ENCODE peak calls at places on chromosomes 11 and 22, in eight cellular contexts. One of them, this sample, is unnamed.

GRCh38 chr22:24405631-24406321 is 21.6 kb upstream of the ADORA2A start:
- DNase-seq in GM23338: no peak
- DNase-seq in activated CD4-positive, alpha-beta T cell treated with anti-CD3 and anti-CD28 coated beads, Interleukin-2, amount 50 U/mL, for 24 hours: no peak
- DNase-seq in stimulated activated CD4-positive, alpha-beta T cell treated with anti-CD3 and anti-CD28 coated beads, TNF-alpha, amount 100 ng/mL, for 1 hour: no peak
- DNase-seq in sigmoid colon: no peak
- DNase-seq in vagina: no peak
- DNase-seq in activated T-helper 9 cell treated with anti-CD3 and anti-CD28 coated beads, Interleukin-2, amount 50 U/mL, for 16 hours: no peak
- DNase-seq in OCI-M1: no peak
- DNase-seq in this sample: no peak

GRCh38 chr22:46450931-46451660 is 86.3 kb downstream of the CELSR1 start:
- DNase-seq in GM23338: no peak
- DNase-seq in activated CD4-positive, alpha-beta T cell treated with anti-CD3 and anti-CD28 coated beads, Interleukin-2, amount 50 U/mL, for 24 hours: no peak
- DNase-seq in stimulated activated CD4-positive, alpha-beta T cell treated with anti-CD3 and anti-CD28 coated beads, TNF-alpha, amount 100 ng/mL, for 1 hour: no peak
- DNase-seq in sigmoid colon: no peak
- DNase-seq in vagina: no peak
- DNase-seq in activated T-helper 9 cell treated with anti-CD3 and anti-CD28 coated beads, Interleukin-2, amount 50 U/mL, for 16 hours: no peak
- DNase-seq in OCI-M1: no peak
- DNase-seq in this sample: no peak

GRCh38 chr11:81359476-81359875 is 1374.2 kb downstream of the FAM181B start:
- DNase-seq in GM23338: no peak
- DNase-seq in activated CD4-positive, alpha-beta T cell treated with anti-CD3 and anti-CD28 coated beads, Interleukin-2, amount 50 U/mL, for 24 hours: no peak
- DNase-seq in stimulated activated CD4-positive, alpha-beta T cell treated with anti-CD3 and anti-CD28 coated beads, TNF-alpha, amount 100 ng/mL, for 1 hour: no peak
- DNase-seq in sigmoid colon: no peak
- DNase-seq in vagina: no peak
- DNase-seq in activated T-helper 9 cell treated with anti-CD3 and anti-CD28 coated beads, Interleukin-2, amount 50 U/mL, for 16 hours: no peak
- DNase-seq in OCI-M1: no peak
- DNase-seq in this sample: no peak

GRCh38 chr11:57403176-57404147 is 13.0 kb upstream of the PRG2 start:
- DNase-seq in GM23338: no peak
- DNase-seq in activated CD4-positive, alpha-beta T cell treated with anti-CD3 and anti-CD28 coated beads, Interleukin-2, amount 50 U/mL, for 24 hours: no peak
- DNase-seq in stimulated activated CD4-positive, alpha-beta T cell treated with anti-CD3 and anti-CD28 coated beads, TNF-alpha, amount 100 ng/mL, for 1 hour: no peak
- DNase-seq in sigmoid colon: no peak
- DNase-seq in vagina: no peak
- DNase-seq in activated T-helper 9 cell treated with anti-CD3 and anti-CD28 coated beads, Interleukin-2, amount 50 U/mL, for 16 hours: no peak
- DNase-seq in OCI-M1: no peak
- DNase-seq in this sample: no peak

GRCh38 chr11:34599406-34599901 is 21.4 kb upstream of the EHF start:
- DNase-seq in GM23338: no peak
- DNase-seq in activated CD4-positive, alpha-beta T cell treated with anti-CD3 and anti-CD28 coated beads, Interleukin-2, amount 50 U/mL, for 24 hours: no peak
- DNase-seq in stimulated activated CD4-positive, alpha-beta T cell treated with anti-CD3 and anti-CD28 coated beads, TNF-alpha, amount 100 ng/mL, for 1 hour: no peak
- DNase-seq in sigmoid colon: no peak
- DNase-seq in vagina: no peak
- DNase-seq in activated T-helper 9 cell treated with anti-CD3 and anti-CD28 coated beads, Interleukin-2, amount 50 U/mL, for 16 hours: no peak
- DNase-seq in OCI-M1: peak; percentile 46
- DNase-seq in this sample: no peak

GRCh38 chr22:23196165-23196564 is 15.9 kb downstream of the BCR start:
- DNase-seq in GM23338: no peak
- DNase-seq in activated CD4-positive, alpha-beta T cell treated with anti-CD3 and anti-CD28 coated beads, Interleukin-2, amount 50 U/mL, for 24 hours: no peak
- DNase-seq in stimulated activated CD4-positive, alpha-beta T cell treated with anti-CD3 and anti-CD28 coated beads, TNF-alpha, amount 100 ng/mL, for 1 hour: no peak
- DNase-seq in sigmoid colon: no peak
- DNase-seq in vagina: no peak
- DNase-seq in activated T-helper 9 cell treated with anti-CD3 and anti-CD28 coated beads, Interleukin-2, amount 50 U/mL, for 16 hours: no peak
- DNase-seq in OCI-M1: no peak
- DNase-seq in this sample: no peak

GRCh38 chr11:68841718-68842426 is at the start of gene CPT1A:
- DNase-seq in GM23338: peak; percentile 78
- DNase-seq in activated CD4-positive, alpha-beta T cell treated with anti-CD3 and anti-CD28 coated beads, Interleukin-2, amount 50 U/mL, for 24 hours: peak; percentile 30
- DNase-seq in stimulated activated CD4-positive, alpha-beta T cell treated with anti-CD3 and anti-CD28 coated beads, TNF-alpha, amount 100 ng/mL, for 1 hour: no peak
- DNase-seq in sigmoid colon: peak; percentile 90
- DNase-seq in vagina: no peak
- DNase-seq in activated T-helper 9 cell treated with anti-CD3 and anti-CD28 coated beads, Interleukin-2, amount 50 U/mL, for 16 hours: peak; percentile 62
- DNase-seq in OCI-M1: peak; percentile 97
- DNase-seq in this sample: peak; percentile 54

GRCh38 chr11:82229346-82229745 is 504.3 kb downstream of the FAM181B start:
- DNase-seq in GM23338: peak; percentile 71
- DNase-seq in activated CD4-positive, alpha-beta T cell treated with anti-CD3 and anti-CD28 coated beads, Interleukin-2, amount 50 U/mL, for 24 hours: no peak
- DNase-seq in stimulated activated CD4-positive, alpha-beta T cell treated with anti-CD3 and anti-CD28 coated beads, TNF-alpha, amount 100 ng/mL, for 1 hour: no peak
- DNase-seq in sigmoid colon: no peak
- DNase-seq in vagina: no peak
- DNase-seq in activated T-helper 9 cell treated with anti-CD3 and anti-CD28 coated beads, Interleukin-2, amount 50 U/mL, for 16 hours: no peak
- DNase-seq in OCI-M1: peak; percentile 83
- DNase-seq in this sample: no peak

GRCh38 chr11:115607621-115608191 is 103.5 kb upstream of the CADM1 start:
- DNase-seq in GM23338: no peak
- DNase-seq in activated CD4-positive, alpha-beta T cell treated with anti-CD3 and anti-CD28 coated beads, Interleukin-2, amount 50 U/mL, for 24 hours: no peak
- DNase-seq in stimulated activated CD4-positive, alpha-beta T cell treated with anti-CD3 and anti-CD28 coated beads, TNF-alpha, amount 100 ng/mL, for 1 hour: no peak
- DNase-seq in sigmoid colon: no peak
- DNase-seq in vagina: no peak
- DNase-seq in activated T-helper 9 cell treated with anti-CD3 and anti-CD28 coated beads, Interleukin-2, amount 50 U/mL, for 16 hours: no peak
- DNase-seq in OCI-M1: no peak
- DNase-seq in this sample: no peak

GRCh38 chr11:103322861-103323260 is 213.6 kb downstream of the DYNC2H1 start:
- DNase-seq in GM23338: no peak
- DNase-seq in activated CD4-positive, alpha-beta T cell treated with anti-CD3 and anti-CD28 coated beads, Interleukin-2, amount 50 U/mL, for 24 hours: no peak
- DNase-seq in stimulated activated CD4-positive, alpha-beta T cell treated with anti-CD3 and anti-CD28 coated beads, TNF-alpha, amount 100 ng/mL, for 1 hour: no peak
- DNase-seq in sigmoid colon: no peak
- DNase-seq in vagina: no peak
- DNase-seq in activated T-helper 9 cell treated with anti-CD3 and anti-CD28 coated beads, Interleukin-2, amount 50 U/mL, for 16 hours: no peak
- DNase-seq in OCI-M1: no peak
- DNase-seq in this sample: no peak

GRCh38 chr22:44752285-44753188 is at the start of gene ARHGAP8:
- DNase-seq in GM23338: peak; percentile 85
- DNase-seq in activated CD4-positive, alpha-beta T cell treated with anti-CD3 and anti-CD28 coated beads, Interleukin-2, amount 50 U/mL, for 24 hours: no peak
- DNase-seq in stimulated activated CD4-positive, alpha-beta T cell treated with anti-CD3 and anti-CD28 coated beads, TNF-alpha, amount 100 ng/mL, for 1 hour: no peak
- DNase-seq in sigmoid colon: no peak
- DNase-seq in vagina: no peak
- DNase-seq in activated T-helper 9 cell treated with anti-CD3 and anti-CD28 coated beads, Interleukin-2, amount 50 U/mL, for 16 hours: no peak
- DNase-seq in OCI-M1: no peak
- DNase-seq in this sample: no peak

GRCh38 chr22:21965762-21966288 is 13.2 kb upstream of the PPM1F start:
- DNase-seq in GM23338: no peak
- DNase-seq in activated CD4-positive, alpha-beta T cell treated with anti-CD3 and anti-CD28 coated beads, Interleukin-2, amount 50 U/mL, for 24 hours: no peak
- DNase-seq in stimulated activated CD4-positive, alpha-beta T cell treated with anti-CD3 and anti-CD28 coated beads, TNF-alpha, amount 100 ng/mL, for 1 hour: no peak
- DNase-seq in sigmoid colon: no peak
- DNase-seq in vagina: no peak
- DNase-seq in activated T-helper 9 cell treated with anti-CD3 and anti-CD28 coated beads, Interleukin-2, amount 50 U/mL, for 16 hours: no peak
- DNase-seq in OCI-M1: no peak
- DNase-seq in this sample: no peak

GRCh38 chr11:96157517-96157873 is 185.5 kb downstream of the MAML2 start:
- DNase-seq in GM23338: no peak
- DNase-seq in activated CD4-positive, alpha-beta T cell treated with anti-CD3 and anti-CD28 coated beads, Interleukin-2, amount 50 U/mL, for 24 hours: no peak
- DNase-seq in stimulated activated CD4-positive, alpha-beta T cell treated with anti-CD3 and anti-CD28 coated beads, TNF-alpha, amount 100 ng/mL, for 1 hour: no peak
- DNase-seq in sigmoid colon: no peak
- DNase-seq in vagina: no peak
- DNase-seq in activated T-helper 9 cell treated with anti-CD3 and anti-CD28 coated beads, Interleukin-2, amount 50 U/mL, for 16 hours: no peak
- DNase-seq in OCI-M1: no peak
- DNase-seq in this sample: no peak

GRCh38 chr11:119318240-119319135 is 1.6 kb upstream of the MCAM start:
- DNase-seq in GM23338: peak; percentile 76
- DNase-seq in activated CD4-positive, alpha-beta T cell treated with anti-CD3 and anti-CD28 coated beads, Interleukin-2, amount 50 U/mL, for 24 hours: no peak
- DNase-seq in stimulated activated CD4-positive, alpha-beta T cell treated with anti-CD3 and anti-CD28 coated beads, TNF-alpha, amount 100 ng/mL, for 1 hour: no peak
- DNase-seq in sigmoid colon: peak; percentile 87
- DNase-seq in vagina: no peak
- DNase-seq in activated T-helper 9 cell treated with anti-CD3 and anti-CD28 coated beads, Interleukin-2, amount 50 U/mL, for 16 hours: no peak
- DNase-seq in OCI-M1: no peak
- DNase-seq in this sample: no peak

GRCh38 chr11:79304599-79305212 is 136.1 kb downstream of the TENM4 start:
- DNase-seq in GM23338: no peak
- DNase-seq in activated CD4-positive, alpha-beta T cell treated with anti-CD3 and anti-CD28 coated beads, Interleukin-2, amount 50 U/mL, for 24 hours: no peak
- DNase-seq in stimulated activated CD4-positive, alpha-beta T cell treated with anti-CD3 and anti-CD28 coated beads, TNF-alpha, amount 100 ng/mL, for 1 hour: no peak
- DNase-seq in sigmoid colon: no peak
- DNase-seq in vagina: no peak
- DNase-seq in activated T-helper 9 cell treated with anti-CD3 and anti-CD28 coated beads, Interleukin-2, amount 50 U/mL, for 16 hours: no peak
- DNase-seq in OCI-M1: peak; percentile 51
- DNase-seq in this sample: no peak

GRCh38 chr11:106961518-106961917 is 56.8 kb downstream of the GUCY1A2 start:
- DNase-seq in GM23338: no peak
- DNase-seq in activated CD4-positive, alpha-beta T cell treated with anti-CD3 and anti-CD28 coated beads, Interleukin-2, amount 50 U/mL, for 24 hours: no peak
- DNase-seq in stimulated activated CD4-positive, alpha-beta T cell treated with anti-CD3 and anti-CD28 coated beads, TNF-alpha, amount 100 ng/mL, for 1 hour: no peak
- DNase-seq in sigmoid colon: no peak
- DNase-seq in vagina: no peak
- DNase-seq in activated T-helper 9 cell treated with anti-CD3 and anti-CD28 coated beads, Interleukin-2, amount 50 U/mL, for 16 hours: no peak
- DNase-seq in OCI-M1: no peak
- DNase-seq in this sample: no peak

GRCh38 chr11:135074397-135074998 is 662.5 kb upstream of the B3GAT1 start:
- DNase-seq in GM23338: peak; percentile 38
- DNase-seq in activated CD4-positive, alpha-beta T cell treated with anti-CD3 and anti-CD28 coated beads, Interleukin-2, amount 50 U/mL, for 24 hours: no peak
- DNase-seq in stimulated activated CD4-positive, alpha-beta T cell treated with anti-CD3 and anti-CD28 coated beads, TNF-alpha, amount 100 ng/mL, for 1 hour: no peak
- DNase-seq in sigmoid colon: no peak
- DNase-seq in vagina: no peak
- DNase-seq in activated T-helper 9 cell treated with anti-CD3 and anti-CD28 coated beads, Interleukin-2, amount 50 U/mL, for 16 hours: no peak
- DNase-seq in OCI-M1: no peak
- DNase-seq in this sample: no peak

GRCh38 chr11:88886796-88887195 is 179.0 kb downstream of the GRM5 start:
- DNase-seq in GM23338: peak; percentile 84
- DNase-seq in activated CD4-positive, alpha-beta T cell treated with anti-CD3 and anti-CD28 coated beads, Interleukin-2, amount 50 U/mL, for 24 hours: no peak
- DNase-seq in stimulated activated CD4-positive, alpha-beta T cell treated with anti-CD3 and anti-CD28 coated beads, TNF-alpha, amount 100 ng/mL, for 1 hour: no peak
- DNase-seq in sigmoid colon: no peak
- DNase-seq in vagina: no peak
- DNase-seq in activated T-helper 9 cell treated with anti-CD3 and anti-CD28 coated beads, Interleukin-2, amount 50 U/mL, for 16 hours: no peak
- DNase-seq in OCI-M1: peak; percentile 96
- DNase-seq in this sample: no peak

GRCh38 chr22:40436460-40437431 is 66.4 kb downstream of the SGSM3 start:
- DNase-seq in GM23338: peak; percentile 79
- DNase-seq in activated CD4-positive, alpha-beta T cell treated with anti-CD3 and anti-CD28 coated beads, Interleukin-2, amount 50 U/mL, for 24 hours: peak; percentile 8
- DNase-seq in stimulated activated CD4-positive, alpha-beta T cell treated with anti-CD3 and anti-CD28 coated beads, TNF-alpha, amount 100 ng/mL, for 1 hour: no peak
- DNase-seq in sigmoid colon: no peak
- DNase-seq in vagina: no peak
- DNase-seq in activated T-helper 9 cell treated with anti-CD3 and anti-CD28 coated beads, Interleukin-2, amount 50 U/mL, for 16 hours: no peak
- DNase-seq in OCI-M1: peak; percentile 98
- DNase-seq in this sample: peak; percentile 49

GRCh38 chr11:65524747-65525658 is at the start of gene SCYL1:
- DNase-seq in GM23338: peak; percentile 79
- DNase-seq in activated CD4-positive, alpha-beta T cell treated with anti-CD3 and anti-CD28 coated beads, Interleukin-2, amount 50 U/mL, for 24 hours: peak; percentile 76
- DNase-seq in stimulated activated CD4-positive, alpha-beta T cell treated with anti-CD3 and anti-CD28 coated beads, TNF-alpha, amount 100 ng/mL, for 1 hour: peak; percentile 64
- DNase-seq in sigmoid colon: peak; percentile 93
- DNase-seq in vagina: no peak
- DNase-seq in activated T-helper 9 cell treated with anti-CD3 and anti-CD28 coated beads, Interleukin-2, amount 50 U/mL, for 16 hours: peak; percentile 77
- DNase-seq in OCI-M1: peak; percentile 75
- DNase-seq in this sample: peak; percentile 82

GRCh38 chr11:99325807-99326206 is 305.1 kb downstream of the CNTN5 start:
- DNase-seq in GM23338: no peak
- DNase-seq in activated CD4-positive, alpha-beta T cell treated with anti-CD3 and anti-CD28 coated beads, Interleukin-2, amount 50 U/mL, for 24 hours: no peak
- DNase-seq in stimulated activated CD4-positive, alpha-beta T cell treated with anti-CD3 and anti-CD28 coated beads, TNF-alpha, amount 100 ng/mL, for 1 hour: no peak
- DNase-seq in sigmoid colon: no peak
- DNase-seq in vagina: no peak
- DNase-seq in activated T-helper 9 cell treated with anti-CD3 and anti-CD28 coated beads, Interleukin-2, amount 50 U/mL, for 16 hours: no peak
- DNase-seq in OCI-M1: no peak
- DNase-seq in this sample: no peak

GRCh38 chr22:44496844-44497217 is 1.2 kb downstream of the RTL6 start:
- DNase-seq in GM23338: no peak
- DNase-seq in activated CD4-positive, alpha-beta T cell treated with anti-CD3 and anti-CD28 coated beads, Interleukin-2, amount 50 U/mL, for 24 hours: no peak
- DNase-seq in stimulated activated CD4-positive, alpha-beta T cell treated with anti-CD3 and anti-CD28 coated beads, TNF-alpha, amount 100 ng/mL, for 1 hour: no peak
- DNase-seq in sigmoid colon: peak; percentile 69
- DNase-seq in vagina: no peak
- DNase-seq in activated T-helper 9 cell treated with anti-CD3 and anti-CD28 coated beads, Interleukin-2, amount 50 U/mL, for 16 hours: no peak
- DNase-seq in OCI-M1: no peak
- DNase-seq in this sample: no peak